ENCODE peak calls at places on chromosomes 3 and 15, in six cellular contexts. I, S, O, P, V and X are unnamed samples.

GRCh38 chr3:32963871-32964270 is 12.4 kb downstream of the CCR4 start:
- DNase-seq in I (no peak), S (no peak), O (no peak), P (no peak), V (peak; percentile 76), X (peak; percentile 36)

GRCh38 chr3:185549111-185549510 is 3.3 kb downstream of the LIPH start:
- DNase-seq in I (no peak), S (peak; percentile 84), O (peak; percentile 99), P (no peak), V (no peak), X (no peak)

GRCh38 chr3:61645148-61645547 is 83.8 kb downstream of the PTPRG start:
- DNase-seq in I (no peak), S (no peak), O (peak; percentile 89), P (no peak), V (no peak), X (no peak)

GRCh38 chr3:171850324-171850697 is 7.2 kb downstream of the TMEM212 start:
- DNase-seq in I (no peak), S (no peak), O (peak; percentile 20), P (no peak), V (no peak), X (no peak)

GRCh38 chr3:110485389-110485788 is 586.2 kb upstream of the NECTIN3 start:
- DNase-seq in I (no peak), S (no peak), O (no peak), P (no peak), V (no peak), X (no peak)

GRCh38 chr3:129535075-129535474 is 6.6 kb downstream of the RHO start:
- DNase-seq in I (no peak), S (no peak), O (peak; percentile 74), P (no peak), V (no peak), X (no peak)

GRCh38 chr3:25604107-25604805 is 60.5 kb downstream of the TOP2B start:
- DNase-seq in I (no peak), S (no peak), O (peak; percentile 39), P (no peak), V (no peak), X (no peak)

GRCh38 chr3:78941587-78941986 is 826.2 kb downstream of the ROBO1 start:
- DNase-seq in I (no peak), S (no peak), O (peak; percentile 50), P (no peak), V (no peak), X (no peak)

GRCh38 chr3:112619295-112619694 is 21.6 kb downstream of the CCDC80 start:
- DNase-seq in I (no peak), S (no peak), O (no peak), P (no peak), V (no peak), X (no peak)

GRCh38 chr3:187021748-187022402 is 91.5 kb downstream of the ST6GAL1 start:
- DNase-seq in I (no peak), S (no peak), O (no peak), P (no peak), V (no peak), X (no peak)

GRCh38 chr3:110006913-110007312 is 669.6 kb upstream of the DPPA4 start:
- DNase-seq in I (no peak), S (no peak), O (no peak), P (no peak), V (no peak), X (no peak)

GRCh38 chr3:15708882-15709677 is 88.7 kb downstream of the ANKRD28 start:
- DNase-seq in I (no peak), S (no peak), O (no peak), P (no peak), V (no peak), X (no peak)

GRCh38 chr3:25542571-25543039 is 114.5 kb downstream of the RARB start:
- DNase-seq in I (no peak), S (no peak), O (no peak), P (no peak), V (no peak), X (no peak)

GRCh38 chr3:108718454-108718853 is 38.8 kb downstream of the RETNLB start:
- DNase-seq in I (no peak), S (no peak), O (no peak), P (no peak), V (no peak), X (no peak)

GRCh38 chr3:45123030-45123429 is 23.1 kb downstream of the CDCP1 start:
- DNase-seq in I (no peak), S (no peak), O (peak; percentile 94), P (no peak), V (no peak), X (no peak)

GRCh38 chr3:122665226-122665786 is 15.3 kb upstream of the PARP14 start:
- DNase-seq in I (no peak), S (no peak), O (no peak), P (peak; percentile 20), V (no peak), X (no peak)

GRCh38 chr3:33722626-33723370 is 4.7 kb upstream of the CLASP2 start:
- DNase-seq in I (no peak), S (no peak), O (no peak), P (no peak), V (no peak), X (no peak)

GRCh38 chr15:85748729-85749128 is 46.0 kb downstream of the KLHL25 start:
- DNase-seq in I (no peak), S (no peak), O (no peak), P (no peak), V (no peak), X (no peak)

GRCh38 chr3:190446492-190447301 is 3.0 kb downstream of the TMEM207 start:
- DNase-seq in I (no peak), S (no peak), O (peak; percentile 52), P (no peak), V (peak; percentile 11), X (no peak)

GRCh38 chr3:14235003-14235876 is 56.6 kb downstream of the LSM3 start:
- DNase-seq in I (no peak), S (no peak), O (peak; percentile 78), P (no peak), V (no peak), X (no peak)

GRCh38 chr3:126932188-126932931 is 50.6 kb upstream of the PLXNA1 start:
- DNase-seq in I (peak; percentile 28), S (no peak), O (no peak), P (no peak), V (no peak), X (no peak)

GRCh38 chr3:179702271-179702947 is 49.6 kb downstream of the USP13 start:
- DNase-seq in I (no peak), S (no peak), O (no peak), P (no peak), V (no peak), X (no peak)

GRCh38 chr3:177427096-177427495 is 229.8 kb upstream of the TBL1XR1 start:
- DNase-seq in I (no peak), S (no peak), O (no peak), P (no peak), V (peak; percentile 57), X (peak; percentile 5)

GRCh38 chr3:71177375-71177774 is 406.2 kb downstream of the FOXP1 start:
- DNase-seq in I (no peak), S (no peak), O (no peak), P (no peak), V (no peak), X (no peak)

GRCh38 chr3:143849854-143850549 is 1.7 kb upstream of the SLC9A9 start:
- DNase-seq in I (no peak), S (no peak), O (no peak), P (no peak), V (peak; percentile 5), X (no peak)

GRCh38 chr3:58059349-58060321 is 51.4 kb downstream of the FLNB start:
- DNase-seq in I (no peak), S (no peak), O (no peak), P (no peak), V (no peak), X (no peak)

GRCh38 chr3:7306900-7307299 is 446.0 kb downstream of the GRM7 start:
- DNase-seq in I (no peak), S (no peak), O (no peak), P (no peak), V (no peak), X (no peak)

GRCh38 chr3:4823385-4823784 is 155.9 kb upstream of the BHLHE40 start:
- DNase-seq in I (no peak), S (no peak), O (no peak), P (no peak), V (no peak), X (no peak)

GRCh38 chr3:4822568-4822967 is 156.7 kb upstream of the BHLHE40 start:
- DNase-seq in I (no peak), S (no peak), O (no peak), P (no peak), V (no peak), X (no peak)

GRCh38 chr3:4824948-4825325 is 154.3 kb upstream of the BHLHE40 start:
- DNase-seq in I (no peak), S (peak; percentile 13), O (peak; percentile 83), P (no peak), V (no peak), X (no peak)

GRCh38 chr3:4825572-4826236 is 153.5 kb upstream of the BHLHE40 start:
- DNase-seq in I (peak; percentile 48), S (no peak), O (peak; percentile 83), P (no peak), V (no peak), X (no peak)

GRCh38 chr3:4823986-4824947 is 155.0 kb upstream of the BHLHE40 start:
- DNase-seq in I (no peak), S (no peak), O (no peak), P (no peak), V (no peak), X (no peak)
- H3K27ac ChIP-seq in I (peak overlapping the region; percentile 92), S (no peak overlapping the region), O (peak overlapping the region; percentile 86), P (no peak overlapping the region), V (no peak overlapping the region), X (no peak overlapping the region)

GRCh38 chr3:27907148-27907547 is 185.0 kb upstream of the EOMES start:
- DNase-seq in I (no peak), S (no peak), O (no peak), P (no peak), V (no peak), X (no peak)
- H3K27ac ChIP-seq in I (no peak overlapping the region), S (no peak overlapping the region), O (no peak overlapping the region), P (no peak overlapping the region), V (no peak overlapping the region), X (no peak overlapping the region)

DNA sequence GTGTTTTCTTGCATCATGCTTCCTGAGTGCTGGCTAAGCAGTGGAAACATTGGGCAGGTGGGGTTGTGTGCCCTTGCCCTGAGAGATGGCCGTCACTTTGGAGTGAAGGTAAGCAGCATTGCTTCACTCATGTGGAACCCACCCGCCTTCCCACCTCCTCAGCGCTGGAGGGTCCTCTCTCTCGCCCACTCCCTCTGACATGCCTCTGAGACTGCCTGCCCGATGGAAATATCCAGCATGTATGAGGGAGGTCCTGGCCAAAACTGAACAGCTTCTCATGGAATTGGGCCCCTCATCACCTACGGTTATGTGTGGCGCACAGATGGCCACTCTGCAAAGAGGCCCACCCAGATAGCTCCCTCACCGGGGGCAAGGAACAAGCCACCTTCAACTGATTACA is 48.6 kb downstream of the SMAD3 start:
- DNase-seq in I (no peak), S (no peak), O (no peak), P (no peak), V (no peak), X (no peak)
- H3K27ac ChIP-seq in I (no peak overlapping the region), S (no peak overlapping the region), O (peak overlapping the region; percentile 60), P (no peak overlapping the region), V (no peak overlapping the region), X (no peak overlapping the region)

DNA sequence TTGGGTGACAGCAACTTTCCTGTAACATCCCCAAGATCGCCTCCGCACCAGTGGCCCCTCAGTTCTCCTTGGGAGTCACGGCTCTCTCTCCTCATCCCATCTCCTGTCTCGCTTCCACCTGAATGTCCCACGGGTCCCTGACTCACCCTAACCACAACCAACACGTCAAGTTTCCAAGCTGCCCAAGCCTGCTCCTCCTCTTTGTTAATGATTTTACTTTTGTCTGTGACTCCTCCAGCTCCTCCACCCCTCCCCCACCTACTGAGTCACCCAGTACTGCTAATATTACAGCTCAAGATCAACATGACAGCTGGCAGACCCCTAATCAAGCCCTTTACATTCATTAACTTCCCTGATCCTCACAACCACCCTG is 39.3 kb downstream of the BDH1 start:
- DNase-seq in I (no peak), S (peak; percentile 83), O (peak; percentile 98), P (peak; percentile 47), V (no peak), X (no peak)
- H3K27ac ChIP-seq in I (no peak overlapping the region), S (peak overlapping the region; percentile 32), O (peak overlapping the region; percentile 73), P (no peak overlapping the region), V (no peak overlapping the region), X (no peak overlapping the region)